ENCODE peak calls at places on chromosomes 1 and 21, in four cellular contexts. One of them, this sample, is unnamed. For H3K4me1, the result is how much of the 10 kb centered on the place peaks cover.

GRCh38 chr1:106526650-106527049 is 529.8 kb upstream of the PRMT6 start:
- DNase-seq in heart left ventricle: no peak
- DNase-seq in A549: no peak
- DNase-seq in fibroblast of lung: peak
- DNase-seq in this sample: peak

GRCh38 chr1:21743476-21743875 is 39.5 kb downstream of the USP48 start:
- DNase-seq in heart left ventricle: no peak
- DNase-seq in fibroblast of lung: no peak
- DNase-seq in A549: no peak
- DNase-seq in this sample: no peak

GRCh38 chr1:30839827-30840359 is 68.7 kb downstream of the SDC3 start:
- DNase-seq in fibroblast of lung: no peak
- DNase-seq in A549: no peak
- DNase-seq in heart left ventricle: no peak
- DNase-seq in this sample: no peak

GRCh38 chr1:118116401-118116800 is 68.6 kb downstream of the SPAG17 start:
- DNase-seq in A549: no peak
- DNase-seq in heart left ventricle: no peak
- DNase-seq in fibroblast of lung: peak
- DNase-seq in this sample: no peak

GRCh38 chr1:34918609-34919561 is 10.6 kb downstream of the DLGAP3 start:
- DNase-seq in heart left ventricle: peak
- DNase-seq in A549: no peak
- DNase-seq in fibroblast of lung: no peak
- DNase-seq in this sample: no peak

GRCh38 chr1:247209306-247209900 is 37.6 kb upstream of the ZNF124 start:
- DNase-seq in fibroblast of lung: no peak
- DNase-seq in A549: no peak
- DNase-seq in heart left ventricle: no peak
- DNase-seq in this sample: peak

GRCh38 chr1:34792868-34793727 is at the start of gene GJA4:
- DNase-seq in fibroblast of lung: no peak
- DNase-seq in A549: no peak
- DNase-seq in heart left ventricle: peak
- DNase-seq in this sample: no peak

GRCh38 chr1:230123280-230124186 is 56.5 kb downstream of the GALNT2 start:
- DNase-seq in fibroblast of lung: peak
- DNase-seq in A549: no peak
- DNase-seq in heart left ventricle: no peak
- DNase-seq in this sample: no peak

GRCh38 chr1:12087797-12088314 is 24.8 kb downstream of the TNFRSF8 start:
- DNase-seq in A549: no peak
- DNase-seq in fibroblast of lung: peak
- DNase-seq in heart left ventricle: no peak
- DNase-seq in this sample: no peak

GRCh38 chr1:199173356-199173755 is 534.5 kb downstream of the PTPRC start:
- DNase-seq in heart left ventricle: no peak
- DNase-seq in fibroblast of lung: peak
- DNase-seq in A549: no peak
- DNase-seq in this sample: peak

GRCh38 chr1:20555025-20555757 is 2.8 kb downstream of the FAM43B start:
- DNase-seq in A549: no peak
- DNase-seq in fibroblast of lung: peak
- DNase-seq in heart left ventricle: peak
- DNase-seq in this sample: peak

GRCh38 chr1:156076609-156077429 is 5.4 kb downstream of the MEX3A start:
- DNase-seq in fibroblast of lung: no peak
- DNase-seq in A549: no peak
- DNase-seq in heart left ventricle: peak
- DNase-seq in this sample: no peak

GRCh38 chr21:46004168-46004861 is 22.7 kb downstream of the COL6A1 start:
- DNase-seq in fibroblast of lung: no peak
- DNase-seq in heart left ventricle: peak
- DNase-seq in A549: no peak
- DNase-seq in this sample: no peak

GRCh38 chr1:39585933-39586332 is 9.3 kb upstream of the PABPC4 start:
- DNase-seq in fibroblast of lung: no peak
- DNase-seq in A549: no peak
- DNase-seq in heart left ventricle: no peak
- DNase-seq in this sample: no peak

GRCh38 chr21:30463713-30464112 is 16.5 kb downstream of the KRTAP19-1 start:
- DNase-seq in fibroblast of lung: no peak
- DNase-seq in A549: peak
- DNase-seq in heart left ventricle: no peak
- DNase-seq in this sample: no peak

GRCh38 chr1:11708554-11709350 is 17.2 kb downstream of the DRAXIN start:
- DNase-seq in A549: peak
- DNase-seq in heart left ventricle: no peak
- DNase-seq in fibroblast of lung: no peak
- DNase-seq in this sample: no peak

GRCh38 chr21:40143822-40144525 is 276.7 kb downstream of the PCP4 start:
- DNase-seq in heart left ventricle: peak
- DNase-seq in A549: peak
- DNase-seq in fibroblast of lung: peak
- DNase-seq in this sample: no peak

GRCh38 chr21:26933448-26933847 is 33.4 kb downstream of the ADAMTS5 start:
- DNase-seq in heart left ventricle: no peak
- DNase-seq in fibroblast of lung: no peak
- DNase-seq in A549: no peak
- DNase-seq in this sample: peak
- H3K27ac ChIP-seq in heart left ventricle: no peak
- H3K27ac ChIP-seq in fibroblast of lung: no peak
- H3K27ac ChIP-seq in A549: no peak
- H3K27ac ChIP-seq in this sample: no peak

DNA sequence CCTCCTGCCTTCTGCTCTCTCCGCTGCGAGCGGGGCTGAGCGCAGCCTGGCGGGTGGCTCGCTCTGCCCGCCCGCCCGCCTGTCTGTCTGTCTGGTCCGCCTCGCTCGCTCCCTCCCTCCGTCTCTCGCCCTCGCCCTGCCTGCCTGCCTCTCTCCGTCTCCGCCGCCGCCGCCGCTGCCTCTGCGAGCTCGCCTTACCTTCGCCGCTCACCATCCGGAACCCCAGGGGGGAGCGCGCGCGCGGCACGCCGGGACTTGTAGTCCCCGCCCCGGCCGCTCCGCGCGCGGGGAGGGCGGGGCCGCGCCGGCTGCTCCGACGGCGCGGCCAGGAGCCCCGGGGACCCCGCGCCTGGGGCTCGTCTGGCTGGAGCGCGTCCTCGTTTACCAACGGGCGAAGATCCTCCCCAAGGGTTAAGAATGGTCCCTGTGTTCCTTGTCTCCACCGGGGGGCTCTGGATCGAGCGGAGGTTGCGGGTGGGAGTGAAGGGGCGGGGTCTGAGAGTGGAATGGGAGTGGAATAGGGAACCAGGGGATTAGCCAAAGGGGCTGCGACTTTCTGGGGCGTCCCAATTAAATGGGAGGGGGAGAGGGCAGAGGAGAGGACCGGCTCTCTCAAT is at the start of gene AHDC1:
- DNase-seq in fibroblast of lung: peak
- DNase-seq in heart left ventricle: peak
- DNase-seq in A549: peak
- DNase-seq in this sample: peak
- H3K4me1 ChIP-seq in fibroblast of lung: under half
- H3K4me1 ChIP-seq in heart left ventricle: half or more
- H3K4me1 ChIP-seq in A549: under half
- H3K4me1 ChIP-seq in this sample: under half

GRCh38 chr1:42267904-42268303 is 67.1 kb downstream of the FOXJ3 start:
- DNase-seq in A549: no peak
- DNase-seq in heart left ventricle: no peak
- DNase-seq in fibroblast of lung: no peak
- DNase-seq in this sample: no peak

GRCh38 chr1:42272920-42273319 is 62.1 kb downstream of the FOXJ3 start:
- DNase-seq in heart left ventricle: no peak
- DNase-seq in A549: no peak
- DNase-seq in fibroblast of lung: no peak
- DNase-seq in this sample: no peak
- TF ChIP-seq CTCF in heart left ventricle: no peak
- TF ChIP-seq CTCF in A549: no peak
- TF ChIP-seq CTCF in fibroblast of lung: no peak
- TF ChIP-seq CTCF in this sample: no peak

GRCh38 chr1:59707216-59707615 is 107.5 kb upstream of the HOOK1 start:
- DNase-seq in A549: peak
- DNase-seq in fibroblast of lung: peak
- DNase-seq in heart left ventricle: peak
- DNase-seq in this sample: peak
- H3K27ac ChIP-seq in A549: peak
- H3K27ac ChIP-seq in fibroblast of lung: peak
- H3K27ac ChIP-seq in heart left ventricle: peak
- H3K27ac ChIP-seq in this sample: peak

GRCh38 chr21:36169465-36170128 is 13.0 kb downstream of the DOP1B start:
- DNase-seq in fibroblast of lung: no peak
- DNase-seq in A549: no peak
- DNase-seq in heart left ventricle: peak
- DNase-seq in this sample: no peak

GRCh38 chr21:36170823-36171222 is 14.2 kb downstream of the DOP1B start:
- DNase-seq in heart left ventricle: no peak
- DNase-seq in fibroblast of lung: no peak
- DNase-seq in A549: no peak
- DNase-seq in this sample: no peak

GRCh38 chr21:36166705-36167104 is 10.1 kb downstream of the DOP1B start:
- DNase-seq in fibroblast of lung: no peak
- DNase-seq in heart left ventricle: no peak
- DNase-seq in A549: no peak
- DNase-seq in this sample: no peak

GRCh38 chr21:36171741-36172331 is 15.2 kb downstream of the DOP1B start:
- DNase-seq in heart left ventricle: peak
- DNase-seq in A549: no peak
- DNase-seq in fibroblast of lung: no peak
- DNase-seq in this sample: no peak

DNA sequence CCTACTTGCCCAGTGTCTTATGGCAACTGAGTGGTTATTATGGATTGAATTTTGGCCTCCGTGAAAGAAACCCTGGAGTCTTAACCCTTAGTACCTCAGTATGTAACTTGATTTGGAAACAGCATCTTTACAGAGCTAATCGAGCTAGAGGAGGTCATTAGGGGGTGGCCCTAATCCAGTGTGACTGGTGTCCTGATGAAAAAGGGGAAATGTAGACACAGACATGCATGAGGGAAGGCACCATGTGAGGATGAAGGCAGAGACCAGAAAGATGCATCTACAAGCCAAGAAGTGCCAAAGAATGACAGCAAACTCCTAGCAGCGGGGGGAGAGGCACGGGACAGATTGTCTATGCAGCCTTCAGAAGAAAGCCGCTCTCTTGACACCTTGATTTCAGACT is 14.7 kb downstream of the DOP1B start:
- DNase-seq in fibroblast of lung: no peak
- DNase-seq in heart left ventricle: no peak
- DNase-seq in A549: no peak
- DNase-seq in this sample: no peak
- H3K4me1 ChIP-seq in fibroblast of lung: under half
- H3K4me1 ChIP-seq in heart left ventricle: under half
- H3K4me1 ChIP-seq in A549: under half
- H3K4me1 ChIP-seq in this sample: under half

GRCh38 chr1:9009438-9010366 is 16.5 kb downstream of the SLC2A7 start:
- DNase-seq in A549: peak
- DNase-seq in fibroblast of lung: peak
- DNase-seq in heart left ventricle: peak
- DNase-seq in this sample: no peak
- TF ChIP-seq CTCF in A549: no peak
- TF ChIP-seq CTCF in fibroblast of lung: peak
- TF ChIP-seq CTCF in heart left ventricle: peak
- TF ChIP-seq CTCF in this sample: peak

GRCh38 chr1:154714638-154715037 is 106.7 kb upstream of the ADAR start:
- DNase-seq in A549: peak
- DNase-seq in heart left ventricle: no peak
- DNase-seq in fibroblast of lung: peak
- DNase-seq in this sample: peak
- H3K27ac ChIP-seq in A549: no peak
- H3K27ac ChIP-seq in heart left ventricle: no peak
- H3K27ac ChIP-seq in fibroblast of lung: no peak
- H3K27ac ChIP-seq in this sample: no peak

DNA sequence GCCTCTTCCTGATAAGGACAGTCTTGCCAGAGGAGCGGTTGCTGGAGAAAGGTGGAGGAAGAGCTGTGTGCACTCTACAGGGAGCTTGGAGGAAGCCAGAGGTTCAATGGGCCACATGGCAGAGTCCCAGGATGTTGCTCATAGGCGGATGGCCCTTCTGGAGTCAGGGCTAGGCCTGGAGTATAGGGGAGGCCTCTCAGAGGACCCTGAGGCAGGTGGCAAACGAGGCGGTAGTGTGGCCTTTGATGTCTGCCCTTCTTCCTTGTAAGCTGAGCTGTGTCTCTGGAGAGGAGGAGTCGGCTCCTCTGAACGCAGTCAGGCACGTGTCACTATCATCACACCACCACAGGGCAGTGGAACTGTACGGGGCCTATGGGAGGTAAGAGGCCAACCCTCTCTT is 8.6 kb downstream of the PKP1 start:
- DNase-seq in A549: no peak
- DNase-seq in fibroblast of lung: no peak
- DNase-seq in heart left ventricle: no peak
- DNase-seq in this sample: no peak
- H3K4me1 ChIP-seq in A549: under half
- H3K4me1 ChIP-seq in fibroblast of lung: under half
- H3K4me1 ChIP-seq in heart left ventricle: under half
- H3K4me1 ChIP-seq in this sample: half or more

DNA sequence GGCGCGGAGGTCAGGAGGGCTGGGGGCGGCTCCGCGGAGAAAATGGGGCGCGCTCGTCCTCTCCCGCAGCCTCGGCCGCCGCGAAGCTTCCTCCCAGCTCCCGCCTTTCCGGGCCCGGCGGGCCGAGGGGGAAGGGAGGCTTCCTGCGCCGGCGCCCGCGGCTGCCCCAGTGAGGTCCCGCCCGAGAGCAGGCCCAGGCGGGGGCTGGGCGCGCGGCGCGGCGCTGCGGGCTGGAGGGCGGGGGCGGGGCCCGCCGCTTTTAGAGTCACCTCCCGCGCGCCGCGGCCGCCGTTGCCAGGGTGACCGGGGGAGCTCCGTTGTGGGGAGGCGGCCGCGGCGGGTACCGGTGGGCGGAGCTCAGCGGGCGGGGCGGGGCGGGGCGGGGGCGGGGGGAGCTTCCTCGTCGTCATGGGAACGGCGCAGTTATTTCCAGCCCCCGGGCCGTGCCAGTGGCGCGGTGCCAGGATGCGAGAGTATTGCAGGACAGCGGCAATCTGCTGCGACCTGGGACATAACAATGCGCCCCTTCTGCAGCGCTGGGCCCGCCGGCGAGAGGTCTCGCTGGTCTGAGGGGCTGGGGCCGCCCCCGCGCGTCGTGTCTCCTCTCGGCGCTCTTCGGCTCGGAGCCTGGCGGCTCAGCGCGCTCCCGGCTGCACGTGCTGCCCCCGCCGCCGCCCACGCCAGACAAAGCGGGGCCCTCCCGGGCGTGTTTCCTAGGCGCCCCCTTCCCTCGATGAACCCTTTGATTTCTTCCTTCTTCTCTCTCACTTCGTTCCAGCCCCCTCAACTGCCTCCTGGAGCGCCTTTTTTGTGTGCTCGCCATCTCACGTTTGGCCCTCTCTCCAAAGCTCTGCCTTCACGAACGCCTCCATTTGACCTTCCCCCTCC is 16.9 kb downstream of the IER5 start:
- DNase-seq in A549: peak
- DNase-seq in heart left ventricle: peak
- DNase-seq in fibroblast of lung: peak
- DNase-seq in this sample: peak
- TF ChIP-seq CTCF in A549: no peak
- TF ChIP-seq CTCF in heart left ventricle: no peak
- TF ChIP-seq CTCF in fibroblast of lung: no peak
- TF ChIP-seq CTCF in this sample: no peak